ENCODE peak calls at places on chromosome 6, in seven cellular contexts. One of them, this sample, is unnamed.

GRCh38 chr6:18454446-18454845 is 67.3 kb downstream of the RNF144B start:
- DNase-seq in HepG2: no peak
- DNase-seq in GM12878: no peak
- DNase-seq in keratinocyte: no peak
- DNase-seq in tibial artery: no peak
- DNase-seq in H9: no peak
- DNase-seq in breast epithelium: no peak
- DNase-seq in this sample: no peak

GRCh38 chr6:163485388-163485851 is 70.9 kb downstream of the QKI start:
- DNase-seq in HepG2: no peak
- DNase-seq in GM12878: no peak
- DNase-seq in keratinocyte: no peak
- DNase-seq in tibial artery: no peak
- DNase-seq in H9: no peak
- DNase-seq in breast epithelium: no peak
- DNase-seq in this sample: no peak

GRCh38 chr6:39302669-39303424 is 11.4 kb downstream of the KCNK17 start:
- DNase-seq in HepG2: peak; percentile 66
- DNase-seq in GM12878: peak; percentile 39
- DNase-seq in keratinocyte: no peak
- DNase-seq in tibial artery: peak; percentile 72
- DNase-seq in H9: peak; percentile 91
- DNase-seq in breast epithelium: peak; percentile 81
- DNase-seq in this sample: no peak

GRCh38 chr6:106895703-106896040 is 78.9 kb downstream of the CD24 start:
- DNase-seq in HepG2: no peak
- DNase-seq in GM12878: no peak
- DNase-seq in keratinocyte: no peak
- DNase-seq in tibial artery: no peak
- DNase-seq in H9: peak; percentile 47
- DNase-seq in breast epithelium: no peak
- DNase-seq in this sample: no peak

GRCh38 chr6:56040875-56041274 is 165.5 kb upstream of the BMP5 start:
- DNase-seq in HepG2: no peak
- DNase-seq in GM12878: no peak
- DNase-seq in keratinocyte: no peak
- DNase-seq in tibial artery: no peak
- DNase-seq in H9: no peak
- DNase-seq in breast epithelium: no peak
- DNase-seq in this sample: no peak

GRCh38 chr6:84150680-84151079 is 76.8 kb downstream of the CEP162 start:
- DNase-seq in HepG2: no peak
- DNase-seq in GM12878: no peak
- DNase-seq in keratinocyte: no peak
- DNase-seq in tibial artery: no peak
- DNase-seq in H9: no peak
- DNase-seq in breast epithelium: no peak
- DNase-seq in this sample: peak; percentile 34

GRCh38 chr6:75266716-75267291 is 17.8 kb downstream of the TMEM30A start:
- DNase-seq in HepG2: peak; percentile 42
- DNase-seq in GM12878: no peak
- DNase-seq in keratinocyte: no peak
- DNase-seq in tibial artery: no peak
- DNase-seq in H9: no peak
- DNase-seq in breast epithelium: no peak
- DNase-seq in this sample: no peak

GRCh38 chr6:126721581-126722145 is 381.7 kb downstream of the CENPW start:
- DNase-seq in HepG2: no peak
- DNase-seq in GM12878: no peak
- DNase-seq in keratinocyte: peak; percentile 62
- DNase-seq in tibial artery: no peak
- DNase-seq in H9: no peak
- DNase-seq in breast epithelium: no peak
- DNase-seq in this sample: peak; percentile 86

GRCh38 chr6:111710911-111711310 is 105.2 kb upstream of the TRAF3IP2 start:
- DNase-seq in HepG2: no peak
- DNase-seq in GM12878: no peak
- DNase-seq in keratinocyte: no peak
- DNase-seq in tibial artery: no peak
- DNase-seq in H9: no peak
- DNase-seq in breast epithelium: no peak
- DNase-seq in this sample: no peak

GRCh38 chr6:111711476-111711875 is 105.8 kb upstream of the TRAF3IP2 start:
- DNase-seq in HepG2: no peak
- DNase-seq in GM12878: no peak
- DNase-seq in keratinocyte: no peak
- DNase-seq in tibial artery: no peak
- DNase-seq in H9: no peak
- DNase-seq in breast epithelium: no peak
- DNase-seq in this sample: no peak

GRCh38 chr6:111710439-111710838 is 104.8 kb upstream of the TRAF3IP2 start:
- DNase-seq in HepG2: no peak
- DNase-seq in GM12878: no peak
- DNase-seq in keratinocyte: no peak
- DNase-seq in tibial artery: no peak
- DNase-seq in H9: no peak
- DNase-seq in breast epithelium: no peak
- DNase-seq in this sample: no peak

GRCh38 chr6:111709201-111709600 is 103.5 kb upstream of the TRAF3IP2 start:
- DNase-seq in HepG2: no peak
- DNase-seq in GM12878: no peak
- DNase-seq in keratinocyte: no peak
- DNase-seq in tibial artery: no peak
- DNase-seq in H9: no peak
- DNase-seq in breast epithelium: no peak
- DNase-seq in this sample: no peak

DNA sequence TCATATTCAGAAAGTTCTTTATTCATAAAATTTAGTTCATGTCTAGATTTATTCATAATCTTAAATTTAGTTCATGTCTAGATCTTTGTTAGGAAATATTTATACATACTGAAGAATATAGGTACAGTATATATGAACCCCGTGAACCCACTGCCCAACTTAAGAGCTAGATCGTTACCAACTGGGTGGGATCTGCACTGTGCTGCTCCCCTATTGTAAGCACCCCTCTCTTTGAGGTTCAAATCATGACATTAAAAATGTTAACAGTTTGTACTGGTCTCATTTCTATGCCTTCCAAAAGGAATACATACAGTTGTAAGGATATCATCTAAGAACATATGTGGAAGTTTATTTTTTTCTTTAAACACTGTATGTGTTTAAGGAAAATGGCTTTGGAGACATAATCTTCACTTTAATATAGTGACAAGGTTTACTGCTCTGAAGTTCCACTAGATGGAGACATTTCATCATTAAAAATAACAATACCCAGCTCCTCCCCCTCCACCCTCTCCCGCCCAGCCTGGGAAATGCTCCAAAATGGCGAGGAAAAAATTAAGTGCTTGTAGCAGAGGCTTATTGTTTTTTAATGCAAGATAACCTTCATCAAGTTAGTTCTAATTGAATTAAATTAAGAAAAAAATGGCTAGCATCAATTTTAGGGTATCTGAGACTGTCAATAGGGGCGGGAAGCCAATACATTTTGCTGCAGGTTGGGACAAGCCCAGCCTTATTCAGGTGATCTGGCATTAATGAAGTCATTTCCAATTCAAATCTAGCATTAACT is 104.1 kb upstream of the TRAF3IP2 start:
- DNase-seq in HepG2: peak; percentile 68
- DNase-seq in GM12878: peak; percentile 33
- DNase-seq in keratinocyte: peak; percentile 25
- DNase-seq in tibial artery: peak; percentile 68
- DNase-seq in H9: peak; percentile 43
- DNase-seq in breast epithelium: peak; percentile 57
- DNase-seq in this sample: no peak
- H3K27ac ChIP-seq in HepG2: no peak overlapping the region
- H3K27ac ChIP-seq in GM12878: peak overlapping the region; percentile 13
- H3K27ac ChIP-seq in keratinocyte: peak overlapping the region; percentile 6
- H3K27ac ChIP-seq in tibial artery: no peak overlapping the region
- H3K27ac ChIP-seq in H9: no peak overlapping the region
- H3K27ac ChIP-seq in breast epithelium: peak overlapping the region; percentile 49
- H3K27ac ChIP-seq in this sample: no peak overlapping the region

GRCh38 chr6:154445417-154445816 is 65.1 kb downstream of the CNKSR3 start:
- DNase-seq in HepG2: no peak
- DNase-seq in GM12878: no peak
- DNase-seq in keratinocyte: no peak
- DNase-seq in tibial artery: no peak
- DNase-seq in H9: no peak
- DNase-seq in breast epithelium: no peak
- DNase-seq in this sample: no peak

GRCh38 chr6:154450498-154450897 is 60.0 kb downstream of the CNKSR3 start:
- DNase-seq in HepG2: no peak
- DNase-seq in GM12878: no peak
- DNase-seq in keratinocyte: no peak
- DNase-seq in tibial artery: no peak
- DNase-seq in H9: no peak
- DNase-seq in breast epithelium: no peak
- DNase-seq in this sample: no peak

GRCh38 chr6:154447929-154448328 is 62.6 kb downstream of the CNKSR3 start:
- DNase-seq in HepG2: no peak
- DNase-seq in GM12878: no peak
- DNase-seq in keratinocyte: no peak
- DNase-seq in tibial artery: no peak
- DNase-seq in H9: no peak
- DNase-seq in breast epithelium: no peak
- DNase-seq in this sample: no peak

GRCh38 chr6:154446984-154447383 is 63.5 kb downstream of the CNKSR3 start:
- DNase-seq in HepG2: no peak
- DNase-seq in GM12878: no peak
- DNase-seq in keratinocyte: no peak
- DNase-seq in tibial artery: no peak
- DNase-seq in H9: no peak
- DNase-seq in breast epithelium: no peak
- DNase-seq in this sample: no peak

DNA sequence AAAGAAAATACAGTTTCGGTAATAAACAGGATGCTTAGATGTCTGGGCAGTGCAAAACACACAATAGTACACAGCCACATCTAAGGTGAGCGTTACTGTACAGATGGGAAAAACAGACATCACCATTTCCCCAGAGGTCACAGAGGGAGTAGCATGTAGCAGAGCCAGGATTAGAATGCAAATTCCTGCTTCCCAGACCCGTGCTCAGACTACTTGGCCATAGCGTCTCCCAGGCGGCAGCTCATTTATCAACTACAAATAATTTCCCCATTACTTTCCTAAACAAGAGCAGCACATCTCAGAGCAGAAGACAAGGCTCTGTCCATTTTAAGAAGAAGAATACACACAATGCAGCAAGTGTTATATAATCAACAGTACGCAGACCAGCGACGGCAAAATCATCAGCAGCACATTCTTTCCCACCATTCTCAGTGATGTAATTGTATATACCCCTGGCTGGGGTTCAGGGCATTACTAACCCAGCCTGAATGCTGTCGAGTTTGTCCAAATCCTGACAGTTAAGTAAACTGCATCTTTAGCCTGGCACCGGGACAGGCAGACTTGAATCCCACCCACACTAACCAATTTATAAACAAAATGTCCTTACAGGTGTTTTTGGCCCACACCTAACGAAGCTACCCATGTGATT is 61.9 kb downstream of the CNKSR3 start:
- DNase-seq in HepG2: no peak
- DNase-seq in GM12878: no peak
- DNase-seq in keratinocyte: no peak
- DNase-seq in tibial artery: no peak
- DNase-seq in H9: no peak
- DNase-seq in breast epithelium: no peak
- DNase-seq in this sample: no peak
- H3K27ac ChIP-seq in HepG2: no peak overlapping the region
- H3K27ac ChIP-seq in GM12878: no peak overlapping the region
- H3K27ac ChIP-seq in keratinocyte: no peak overlapping the region
- H3K27ac ChIP-seq in tibial artery: peak overlapping the region; percentile 65
- H3K27ac ChIP-seq in H9: no peak overlapping the region
- H3K27ac ChIP-seq in breast epithelium: peak overlapping the region; percentile 39
- H3K27ac ChIP-seq in this sample: no peak overlapping the region

GRCh38 chr6:134637847-134638438 is 312.0 kb downstream of the ALDH8A1 start:
- DNase-seq in HepG2: no peak
- DNase-seq in GM12878: no peak
- DNase-seq in keratinocyte: no peak
- DNase-seq in tibial artery: no peak
- DNase-seq in H9: no peak
- DNase-seq in breast epithelium: no peak
- DNase-seq in this sample: no peak

GRCh38 chr6:134634952-134635351 is 314.9 kb downstream of the ALDH8A1 start:
- DNase-seq in HepG2: no peak
- DNase-seq in GM12878: no peak
- DNase-seq in keratinocyte: no peak
- DNase-seq in tibial artery: no peak
- DNase-seq in H9: no peak
- DNase-seq in breast epithelium: no peak
- DNase-seq in this sample: no peak

GRCh38 chr6:134640229-134640628 is 309.7 kb downstream of the ALDH8A1 start:
- DNase-seq in HepG2: no peak
- DNase-seq in GM12878: no peak
- DNase-seq in keratinocyte: no peak
- DNase-seq in tibial artery: no peak
- DNase-seq in H9: no peak
- DNase-seq in breast epithelium: no peak
- DNase-seq in this sample: no peak

GRCh38 chr6:134637282-134637681 is 312.6 kb downstream of the ALDH8A1 start:
- DNase-seq in HepG2: no peak
- DNase-seq in GM12878: no peak
- DNase-seq in keratinocyte: no peak
- DNase-seq in tibial artery: no peak
- DNase-seq in H9: no peak
- DNase-seq in breast epithelium: no peak
- DNase-seq in this sample: no peak

GRCh38 chr6:134636221-134636830 is 313.6 kb downstream of the ALDH8A1 start:
- DNase-seq in HepG2: no peak
- DNase-seq in GM12878: peak; percentile 30
- DNase-seq in keratinocyte: no peak
- DNase-seq in tibial artery: no peak
- DNase-seq in H9: no peak
- DNase-seq in breast epithelium: no peak
- DNase-seq in this sample: no peak
- H3K27ac ChIP-seq in HepG2: no peak overlapping the region
- H3K27ac ChIP-seq in GM12878: no peak overlapping the region
- H3K27ac ChIP-seq in keratinocyte: no peak overlapping the region
- H3K27ac ChIP-seq in tibial artery: no peak overlapping the region
- H3K27ac ChIP-seq in H9: no peak overlapping the region
- H3K27ac ChIP-seq in breast epithelium: no peak overlapping the region
- H3K27ac ChIP-seq in this sample: no peak overlapping the region

GRCh38 chr6:160344281-160344680 is 3.9 kb upstream of the SLC22A3 start:
- DNase-seq in HepG2: no peak
- DNase-seq in GM12878: no peak
- DNase-seq in keratinocyte: no peak
- DNase-seq in tibial artery: no peak
- DNase-seq in H9: no peak
- DNase-seq in breast epithelium: no peak
- DNase-seq in this sample: no peak

GRCh38 chr6:160348552-160349441 is 619 bp downstream of the SLC22A3 start:
- DNase-seq in HepG2: peak; percentile 87
- DNase-seq in GM12878: no peak
- DNase-seq in keratinocyte: no peak
- DNase-seq in tibial artery: no peak
- DNase-seq in H9: peak; percentile 63
- DNase-seq in breast epithelium: no peak
- DNase-seq in this sample: no peak

GRCh38 chr6:160349837-160350236 is 1.7 kb downstream of the SLC22A3 start:
- DNase-seq in HepG2: no peak
- DNase-seq in GM12878: no peak
- DNase-seq in keratinocyte: no peak
- DNase-seq in tibial artery: no peak
- DNase-seq in H9: no peak
- DNase-seq in breast epithelium: no peak
- DNase-seq in this sample: no peak

GRCh38 chr6:160347259-160348208 is 644 bp upstream of the SLC22A3 start:
- DNase-seq in HepG2: no peak
- DNase-seq in GM12878: no peak
- DNase-seq in keratinocyte: no peak
- DNase-seq in tibial artery: no peak
- DNase-seq in H9: peak; percentile 47
- DNase-seq in breast epithelium: no peak
- DNase-seq in this sample: no peak

DNA sequence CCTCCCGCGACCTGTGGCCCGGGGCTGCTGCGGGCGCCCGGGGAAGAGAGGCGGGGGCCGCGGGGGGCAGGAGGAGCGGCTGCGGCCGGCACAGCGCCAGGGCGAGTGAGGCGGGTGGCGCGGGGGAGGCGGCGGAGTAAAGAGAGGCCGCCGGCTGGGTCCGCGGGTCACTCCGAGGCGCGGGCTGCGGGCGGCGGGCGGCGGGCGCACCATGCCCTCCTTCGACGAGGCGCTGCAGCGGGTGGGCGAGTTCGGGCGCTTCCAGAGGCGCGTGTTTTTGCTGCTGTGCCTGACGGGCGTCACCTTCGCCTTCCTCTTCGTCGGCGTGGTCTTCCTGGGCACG is at the start of gene SLC22A3:
- DNase-seq in HepG2: no peak
- DNase-seq in GM12878: no peak
- DNase-seq in keratinocyte: no peak
- DNase-seq in tibial artery: no peak
- DNase-seq in H9: peak; percentile 48
- DNase-seq in breast epithelium: no peak
- DNase-seq in this sample: no peak
- H3K27ac ChIP-seq in HepG2: peak within 1 kb of the TSS; percentile 95
- H3K27ac ChIP-seq in GM12878: no peak within 1 kb of the TSS
- H3K27ac ChIP-seq in keratinocyte: no peak within 1 kb of the TSS
- H3K27ac ChIP-seq in tibial artery: peak within 1 kb of the TSS; percentile 87
- H3K27ac ChIP-seq in H9: no peak within 1 kb of the TSS
- H3K27ac ChIP-seq in breast epithelium: peak within 1 kb of the TSS; percentile 45
- H3K27ac ChIP-seq in this sample: no peak within 1 kb of the TSS